ENCODE peak calls at places on chromosome 18, in four cellular contexts. K is lower lobe of right lung, Y is adipocyte, A is HepG2. E is an unnamed sample. For H3K36me3 and H3K4me1, the result is how much of the 10 kb centered on the place peaks cover.

GRCh38 chr18:73614812-73615211 is 532.8 kb downstream of the FBXO15 start:
- DNase-seq in Y (peak), K (no peak), A (no peak), E (no peak)

GRCh38 chr18:31821452-31822171 is 60.9 kb upstream of the SLC25A52 start:
- DNase-seq in Y (no peak), K (no peak), A (peak), E (peak)

GRCh38 chr18:76754381-76754780 is 68.0 kb upstream of the ZNF236 start:
- DNase-seq in A (peak), K (no peak), Y (no peak), E (peak)

GRCh38 chr18:32308493-32309120 is 118.8 kb downstream of the MEP1B start:
- DNase-seq in K (no peak), A (no peak), Y (peak), E (no peak)

GRCh38 chr18:12271376-12272235 is 17.4 kb downstream of the CIDEA start:
- DNase-seq in K (peak), Y (peak), A (peak), E (peak)

GRCh38 chr18:79617521-79618500 is 61.8 kb upstream of the CTDP1 start:
- DNase-seq in A (no peak), K (peak), Y (no peak), E (no peak)

GRCh38 chr18:11883153-11883552 is 25.0 kb downstream of the MPPE1 start:
- DNase-seq in A (no peak), Y (peak), K (no peak), E (no peak)

GRCh38 chr18:46386788-46387187 is 270.2 kb downstream of the LOXHD1 start:
- DNase-seq in A (no peak), Y (peak), K (no peak), E (no peak)

GRCh38 chr18:52236134-52236533 is 103.9 kb upstream of the DCC start:
- DNase-seq in K (no peak), Y (peak), A (no peak), E (no peak)

GRCh38 chr18:711330-711692 is 1.1 kb downstream of the ENOSF1 start:
- DNase-seq in Y (no peak), K (no peak), A (no peak), E (no peak)

GRCh38 chr18:59540819-59541218 is 156.4 kb downstream of the CCBE1 start:
- DNase-seq in Y (peak), K (no peak), A (no peak), E (no peak)

GRCh38 chr18:77114564-77115391 is 17.8 kb downstream of the MBP start:
- DNase-seq in Y (peak), A (peak), K (peak), E (peak)

GRCh38 chr18:32669549-32670165 is 103.2 kb downstream of the KLHL14 start:
- DNase-seq in Y (no peak), A (peak), K (no peak), E (no peak)

GRCh38 chr18:73647391-73647790 is 500.2 kb downstream of the FBXO15 start:
- DNase-seq in A (no peak), Y (no peak), K (no peak), E (no peak)

GRCh38 chr18:13217971-13218375 is 587 bp upstream of the LDLRAD4 start:
- DNase-seq in Y (peak), K (no peak), A (no peak), E (peak)

GRCh38 chr18:46772396-46772795 is 15.5 kb upstream of the ST8SIA5 start:
- DNase-seq in A (no peak), Y (no peak), K (no peak), E (no peak)

GRCh38 chr18:60794802-60795201 is 422.2 kb upstream of the MC4R start:
- DNase-seq in A (no peak), K (peak), Y (no peak), E (no peak)

GRCh38 chr18:9850297-9850696 is 35.5 kb upstream of the TXNDC2 start:
- DNase-seq in K (no peak), A (no peak), Y (no peak), E (no peak)

GRCh38 chr18:9854801-9855676 is 30.7 kb upstream of the TXNDC2 start:
- DNase-seq in A (peak), K (peak), Y (peak), E (no peak)

GRCh38 chr18:9849407-9849961 is 36.3 kb upstream of the TXNDC2 start:
- DNase-seq in Y (no peak), A (no peak), K (peak), E (no peak)

GRCh38 chr18:9851511-9851910 is 34.3 kb upstream of the TXNDC2 start:
- DNase-seq in K (peak), A (no peak), Y (peak), E (no peak)

DNA sequence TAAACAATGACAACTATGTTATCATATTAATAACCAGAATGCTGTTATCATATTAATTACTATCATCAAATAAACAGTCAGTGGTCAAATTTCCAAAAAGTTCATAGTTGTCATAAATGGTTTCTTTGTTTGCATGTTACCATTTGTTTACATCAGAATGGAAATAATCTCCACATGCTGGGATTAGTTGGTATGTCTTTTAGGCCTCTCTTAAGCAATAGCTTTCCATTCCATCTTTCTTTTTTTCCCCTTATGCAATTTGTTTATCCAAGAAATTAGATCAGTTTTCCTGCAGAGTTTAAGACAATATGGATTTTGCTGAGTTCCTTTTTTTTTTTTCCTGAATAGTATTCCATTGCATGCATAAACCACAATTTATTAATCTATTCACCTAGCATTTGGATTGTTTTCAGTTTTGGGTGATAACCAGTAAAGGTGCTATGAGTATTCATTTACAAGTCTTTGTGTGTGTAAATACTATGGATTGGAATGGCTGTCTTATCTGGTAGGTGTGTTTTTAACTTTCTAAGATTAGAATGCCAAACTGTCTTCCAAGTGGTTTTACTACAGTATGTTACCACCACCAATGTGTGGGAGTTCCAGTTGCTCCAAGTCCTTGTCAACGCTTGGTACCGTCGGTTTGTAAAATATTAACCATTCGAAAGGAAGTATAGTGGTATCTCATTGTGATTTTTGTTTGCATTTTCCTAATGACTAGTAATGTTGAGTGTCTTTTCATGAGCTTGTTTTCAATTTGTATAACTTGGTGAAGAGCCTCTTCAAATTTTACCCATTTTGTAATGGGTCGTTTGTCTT is 33.3 kb upstream of the TXNDC2 start:
- DNase-seq in K (no peak), A (no peak), Y (peak), E (no peak)
- H3K36me3 ChIP-seq in K (under half), A (under half), Y (under half), E (under half)

DNA sequence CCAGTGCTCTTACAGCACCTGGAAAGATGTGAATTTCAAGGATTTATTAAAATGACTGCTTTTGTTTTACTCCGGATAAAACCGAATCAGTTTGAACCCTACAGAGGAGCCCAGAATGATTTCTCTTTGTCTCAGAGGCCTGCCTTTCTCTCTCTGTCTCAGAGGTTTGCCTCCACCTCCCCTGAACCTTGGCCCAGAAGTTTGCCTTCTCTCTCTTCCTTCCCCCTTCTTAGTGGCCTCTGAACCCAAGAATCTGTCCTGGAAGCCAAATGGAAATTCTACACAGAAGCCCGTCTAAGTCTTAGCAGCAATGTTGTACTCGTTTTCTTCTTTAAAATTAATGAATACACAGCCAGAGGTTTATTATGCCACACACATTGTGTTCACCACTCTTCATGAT is 200.7 kb downstream of the SOCS6 start:
- DNase-seq in Y (no peak), A (no peak), K (no peak), E (peak)
- H3K4me3 ChIP-seq in Y (peak), A (no peak), K (no peak), E (peak)

DNA sequence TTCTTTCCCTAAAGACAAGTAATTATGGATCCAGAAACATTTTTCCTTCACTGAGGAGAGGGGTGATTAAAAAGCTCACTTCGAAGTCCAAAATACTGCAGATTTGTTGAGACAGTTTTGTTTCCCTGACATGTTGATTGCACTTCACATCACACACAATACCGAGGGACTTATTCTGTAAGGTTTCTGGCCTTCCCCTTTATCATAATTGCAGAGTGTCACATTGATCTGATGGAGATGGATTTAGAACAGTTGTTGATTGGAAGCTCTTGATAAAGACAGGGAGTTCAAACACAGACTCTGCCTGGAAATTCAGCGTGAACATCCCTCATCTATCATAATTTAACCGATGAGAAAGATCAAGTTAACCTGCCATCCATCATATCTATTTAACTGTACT is 163.6 kb downstream of the PTPRM start:
- DNase-seq in K (no peak), Y (no peak), A (no peak), E (no peak)
- H3K4me1 ChIP-seq in K (under half), Y (under half), A (under half), E (under half)

GRCh38 chr18:63492851-63493250 is 16.1 kb downstream of the SERPINB5 start:
- DNase-seq in A (no peak), Y (peak), K (no peak), E (no peak)

GRCh38 chr18:63488160-63488559 is 11.4 kb downstream of the SERPINB5 start:
- DNase-seq in Y (peak), K (no peak), A (no peak), E (no peak)
- H3K36me3 ChIP-seq in Y (under half), K (under half), A (under half), E (under half)

DNA sequence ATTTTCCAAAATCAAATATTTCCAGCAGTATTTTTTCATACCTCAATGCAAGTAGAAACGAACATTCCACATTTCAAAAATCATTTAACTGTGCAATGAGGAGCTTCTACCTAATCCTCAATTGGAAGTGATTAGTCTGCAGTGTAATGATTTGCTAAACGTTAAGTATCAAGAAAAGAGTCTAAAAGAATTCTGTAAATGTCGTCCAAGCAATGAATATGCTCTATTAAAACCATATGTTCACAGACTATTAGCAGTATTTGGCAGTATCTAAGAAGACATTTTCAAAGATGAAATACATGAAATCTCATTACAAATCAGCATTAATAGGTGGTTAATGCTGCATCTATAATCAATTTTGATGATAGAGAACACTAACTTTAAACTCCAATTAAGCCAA is 15.8 kb downstream of the DYM start:
- DNase-seq in K (no peak), A (no peak), Y (peak), E (no peak)
- H3K4me3 ChIP-seq in K (no peak), A (no peak), Y (no peak), E (no peak)

GRCh38 chr18:47935321-47935720 is 4.9 kb upstream of the SMAD2 start:
- DNase-seq in Y (no peak), A (no peak), K (no peak), E (no peak)

GRCh38 chr18:47932603-47933002 is 2.1 kb upstream of the SMAD2 start:
- DNase-seq in Y (no peak), K (no peak), A (no peak), E (no peak)

GRCh38 chr18:47931707-47932103 is 1.2 kb upstream of the SMAD2 start:
- DNase-seq in K (no peak), Y (peak), A (no peak), E (peak)

GRCh38 chr18:47932170-47932569 is 1.7 kb upstream of the SMAD2 start:
- DNase-seq in A (no peak), K (no peak), Y (no peak), E (no peak)

DNA sequence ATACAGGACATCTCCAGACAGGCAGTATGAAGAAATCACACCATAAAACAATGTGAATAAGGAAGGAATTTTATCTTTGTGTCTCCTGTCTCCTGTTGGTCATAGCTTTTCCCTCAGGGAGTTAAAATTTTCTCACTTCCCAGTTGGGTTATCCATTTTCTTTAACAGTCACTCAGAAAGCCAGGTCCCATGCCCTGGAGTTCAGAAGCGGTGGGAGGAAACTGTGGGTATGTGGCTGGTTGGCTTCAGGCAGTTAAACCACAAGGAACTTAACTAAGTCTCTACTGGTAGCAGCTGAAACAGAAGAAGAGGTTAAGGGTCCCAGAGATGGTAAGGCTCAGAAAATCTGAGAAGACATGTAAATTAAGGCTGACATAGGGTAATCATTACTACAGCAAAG is 6.5 kb upstream of the SMAD2 start:
- DNase-seq in K (no peak), A (no peak), Y (no peak), E (no peak)
- H3K4me1 ChIP-seq in K (under half), A (under half), Y (under half), E (under half)

DNA sequence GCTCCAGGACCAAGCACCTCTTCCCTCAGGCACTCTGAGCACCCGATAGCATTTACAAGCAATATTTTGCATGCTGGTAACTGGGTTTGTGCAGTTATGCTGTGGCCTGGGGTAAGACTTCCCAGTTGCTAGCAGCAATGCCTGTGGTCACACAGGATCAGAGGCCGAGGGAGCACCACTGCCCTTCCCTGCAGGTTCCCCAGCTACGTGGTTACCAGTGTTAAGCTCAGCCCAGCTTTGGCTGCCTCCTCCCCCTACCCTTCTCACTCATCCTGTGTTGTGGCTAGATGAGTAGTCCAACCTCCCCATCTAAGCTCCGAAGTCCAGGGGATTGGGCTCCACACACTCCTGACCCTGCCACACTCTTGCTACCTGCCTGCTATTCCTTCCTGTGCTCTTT is 141.1 kb downstream of the CELF4 start:
- DNase-seq in Y (no peak), A (no peak), K (no peak), E (no peak)
- H3K36me3 ChIP-seq in Y (under half), A (under half), K (under half), E (under half)

GRCh38 chr18:48422947-48423378 is 13.8 kb upstream of the ZBTB7C start:
- DNase-seq in A (no peak), Y (no peak), K (no peak), E (peak)
- H3K4me3 ChIP-seq in A (no peak), Y (no peak), K (no peak), E (no peak)

GRCh38 chr18:51029694-51030536 is at the start of gene SMAD4:
- DNase-seq in K (peak), A (peak), Y (peak), E (peak)

GRCh38 chr18:51032193-51032592 is 2.2 kb downstream of the SMAD4 start:
- DNase-seq in A (no peak), K (no peak), Y (peak), E (no peak)

GRCh38 chr18:51028201-51028805 is 1.7 kb upstream of the SMAD4 start:
- DNase-seq in K (no peak), A (peak), Y (peak), E (peak)

GRCh38 chr18:51029378-51029693 is 677 bp upstream of the SMAD4 start:
- DNase-seq in Y (no peak), A (no peak), K (no peak), E (no peak)

DNA sequence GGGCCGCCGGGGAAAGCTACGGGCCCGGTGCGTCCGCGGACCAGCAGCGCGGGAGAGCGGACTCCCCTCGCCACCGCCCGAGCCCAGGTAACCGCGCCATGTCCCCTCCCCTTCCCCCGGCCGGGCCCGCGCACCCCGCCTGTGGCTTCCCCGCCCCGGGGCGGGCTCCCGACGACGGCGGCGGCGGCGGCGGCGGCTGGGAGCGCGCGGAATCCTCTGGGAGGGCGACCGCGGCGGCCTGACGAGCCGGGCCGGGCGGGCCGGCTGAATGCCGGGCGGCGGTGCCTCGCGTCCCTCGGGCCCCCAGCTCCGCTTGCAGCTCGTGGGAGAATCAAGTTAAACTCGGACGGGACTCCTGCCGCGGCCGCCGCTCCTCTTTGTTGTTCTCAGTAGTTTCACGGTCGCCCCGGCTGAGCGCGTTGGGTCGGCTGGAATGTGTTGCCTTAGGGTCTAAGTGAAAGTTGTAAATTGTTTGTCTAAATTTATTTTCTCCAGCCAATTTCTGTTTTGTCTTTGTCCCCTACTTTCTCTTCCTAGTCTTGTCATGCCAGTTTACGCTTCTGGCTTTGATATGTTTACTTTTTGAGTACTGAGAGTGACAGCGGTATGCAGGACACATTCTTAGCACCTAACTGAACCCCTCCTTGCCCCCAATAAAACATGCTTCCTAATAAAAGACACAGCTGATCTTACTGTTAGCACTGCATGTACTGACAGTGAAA is 685 bp downstream of the SMAD4 start:
- DNase-seq in Y (peak), K (peak), A (peak), E (peak)
- H3K4me1 ChIP-seq in Y (under half), K (half or more), A (half or more), E (under half)

GRCh38 chr18:62555135-62555534 is 32.3 kb downstream of the ZCCHC2 start:
- DNase-seq in A (no peak), K (no peak), Y (peak), E (peak)

GRCh38 chr18:62549755-62550154 is 26.9 kb downstream of the ZCCHC2 start:
- DNase-seq in K (no peak), A (no peak), Y (no peak), E (no peak)

GRCh38 chr18:62554083-62554815 is 31.4 kb downstream of the ZCCHC2 start:
- DNase-seq in A (no peak), Y (no peak), K (no peak), E (peak)

GRCh38 chr18:62550746-62551145 is 27.9 kb downstream of the ZCCHC2 start:
- DNase-seq in K (no peak), Y (no peak), A (no peak), E (no peak)

DNA sequence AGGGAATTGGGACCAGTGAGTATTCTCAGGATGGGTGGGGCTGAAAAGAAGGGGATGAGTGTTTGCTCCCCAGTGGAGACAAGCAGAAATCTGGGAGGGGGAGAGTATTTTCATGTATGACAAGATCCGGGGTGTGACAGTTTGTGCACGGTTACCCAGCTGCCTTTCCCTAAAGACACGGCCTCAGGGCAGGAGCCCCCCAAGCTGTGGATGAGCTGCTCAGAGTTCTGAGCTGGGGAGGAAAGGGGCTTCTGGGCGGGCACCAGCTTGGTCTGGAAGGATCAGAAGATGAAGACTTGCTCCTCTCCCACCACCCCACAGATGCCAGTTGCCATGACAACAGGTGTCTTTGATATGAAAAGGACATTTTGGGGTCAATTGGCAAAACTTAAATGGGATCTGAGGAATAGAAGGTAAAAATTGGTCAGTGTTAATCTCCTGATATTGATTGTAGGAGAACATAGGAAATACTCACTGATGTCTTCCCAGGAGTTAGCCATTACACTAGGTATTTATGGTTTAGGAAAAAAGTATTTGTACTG is 29.2 kb downstream of the ZCCHC2 start:
- DNase-seq in Y (no peak), A (no peak), K (no peak), E (no peak)
- H3K36me3 ChIP-seq in Y (under half), A (half or more), K (half or more), E (under half)

E was measured in small intestine.